ENCODE peak calls at places on chromosome 7, in ten cellular contexts. X is RWPE1; I is lung; C is activated CD4-positive, alpha-beta T cell treated with anti-CD3 and anti-CD28 coated beads, Interleukin-2, amount 10 ng/mL, durations not matched to agents 7 days and 5 days; J is sciatic nerve; Y is psoas muscle; T is C1 segment of cervical spinal cord; A is T1000; K is AG09309; R is activated CD8-positive, alpha-beta T cell treated with anti-CD3 and anti-CD28 coated beads, Interleukin-2, amount 10 ng/mL, durations not matched to agents 7 days and 5 days. E is an unnamed sample.

GRCh38 chr7:4205828-4206227 is 476.3 kb upstream of the FOXK1 start:
- DNase-seq in X (no peak), I (no peak), C (no peak), J (no peak), Y (no peak), T (no peak), A (no peak), K (no peak), R (no peak), E (no peak)

GRCh38 chr7:128909605-128910568 is 622 bp downstream of the KCP start:
- DNase-seq in X (no peak), I (no peak), C (no peak), J (peak; percentile 54), Y (no peak), T (no peak), A (no peak), K (no peak), R (no peak), E (no peak)

GRCh38 chr7:522071-522937 is 2.7 kb upstream of the PDGFA start:
- DNase-seq in X (peak; percentile 62), I (no peak), C (peak; percentile 21), J (no peak), Y (no peak), T (peak; percentile 44), A (no peak), K (no peak), R (peak; percentile 44), E (no peak)

GRCh38 chr7:4531236-4531635 is 150.9 kb upstream of the FOXK1 start:
- DNase-seq in X (no peak), I (no peak), C (no peak), J (no peak), Y (no peak), T (no peak), A (no peak), K (no peak), R (no peak), E (no peak)

GRCh38 chr7:92916751-92917369 is 80.5 kb upstream of the CDK6 start:
- DNase-seq in X (peak; percentile 73), I (no peak), C (no peak), J (no peak), Y (no peak), T (no peak), A (no peak), K (peak; percentile 33), R (no peak), E (no peak)

GRCh38 chr7:34011017-34011680 is 105.8 kb downstream of the BMPER start:
- DNase-seq in X (no peak), I (no peak), C (no peak), J (no peak), Y (no peak), T (no peak), A (no peak), K (no peak), R (no peak), E (no peak)

GRCh38 chr7:51658684-51659083 is 342.1 kb upstream of the COBL start:
- DNase-seq in X (no peak), I (no peak), C (no peak), J (no peak), Y (no peak), T (no peak), A (no peak), K (no peak), R (no peak), E (no peak)

GRCh38 chr7:72190166-72190565 is 222.0 kb downstream of the CALN1 start:
- DNase-seq in X (no peak), I (no peak), C (no peak), J (no peak), Y (no peak), T (no peak), A (no peak), K (no peak), R (no peak), E (no peak)

GRCh38 chr7:80686576-80686975 is 48.1 kb downstream of the CD36 start:
- DNase-seq in X (peak; percentile 58), I (no peak), C (no peak), J (no peak), Y (no peak), T (no peak), A (no peak), K (peak; percentile 37), R (no peak), E (no peak)

GRCh38 chr7:157279973-157280841 is 56.6 kb upstream of the DNAJB6 start:
- DNase-seq in X (no peak), I (no peak), C (no peak), J (no peak), Y (no peak), T (no peak), A (no peak), K (no peak), R (no peak), E (no peak)

GRCh38 chr7:25857376-25858067 is 294.5 kb upstream of the NFE2L3 start:
- DNase-seq in X (peak; percentile 64), I (no peak), C (no peak), J (no peak), Y (peak; percentile 23), T (no peak), A (no peak), K (no peak), R (no peak), E (no peak)

GRCh38 chr7:88306590-88307048 is at the start of gene STEAP4:
- DNase-seq in X (peak; percentile 52), I (peak; percentile 86), C (no peak), J (peak; percentile 87), Y (peak; percentile 73), T (peak; percentile 25), A (no peak), K (no peak), R (peak; percentile 23), E (no peak)

GRCh38 chr7:51458693-51459092 is 142.1 kb upstream of the COBL start:
- DNase-seq in X (no peak), I (no peak), C (no peak), J (no peak), Y (no peak), T (no peak), A (no peak), K (no peak), R (no peak), E (no peak)